ENCODE peak calls at places on chromosomes 4 and X, in six cellular contexts. One of them, this sample, is unnamed.

GRCh38 chr4:22237155-22237751 is 278.6 kb downstream of the ADGRA3 start:
- DNase-seq in tibial nerve: no peak
- DNase-seq in A549: peak; percentile 13
- DNase-seq in heart left ventricle: no peak
- DNase-seq in spleen: peak; percentile 87
- DNase-seq in uterus: peak; percentile 16
- DNase-seq in this sample: no peak

GRCh38 chr4:53273726-53274125 is 92.1 kb downstream of the SCFD2 start:
- DNase-seq in tibial nerve: no peak
- DNase-seq in A549: no peak
- DNase-seq in heart left ventricle: no peak
- DNase-seq in spleen: no peak
- DNase-seq in uterus: no peak
- DNase-seq in this sample: no peak

GRCh38 chr4:77432702-77433101 is 172.9 kb upstream of the CXCL13 start:
- DNase-seq in tibial nerve: no peak
- DNase-seq in A549: no peak
- DNase-seq in heart left ventricle: no peak
- DNase-seq in spleen: no peak
- DNase-seq in uterus: no peak
- DNase-seq in this sample: no peak

GRCh38 chr4:110643096-110643495 is 20.2 kb upstream of the PITX2 start:
- DNase-seq in tibial nerve: no peak
- DNase-seq in A549: no peak
- DNase-seq in heart left ventricle: no peak
- DNase-seq in spleen: no peak
- DNase-seq in uterus: no peak
- DNase-seq in this sample: no peak

GRCh38 chr4:152073738-152074137 is 312.9 kb upstream of the GATB start:
- DNase-seq in tibial nerve: no peak
- DNase-seq in A549: no peak
- DNase-seq in heart left ventricle: no peak
- DNase-seq in spleen: no peak
- DNase-seq in uterus: no peak
- DNase-seq in this sample: no peak

GRCh38 chr4:112967109-112967508 is 82.3 kb upstream of the ANK2 start:
- DNase-seq in tibial nerve: no peak
- DNase-seq in A549: no peak
- DNase-seq in heart left ventricle: no peak
- DNase-seq in spleen: no peak
- DNase-seq in uterus: no peak
- DNase-seq in this sample: no peak

GRCh38 chr4:38387348-38387747 is 276.7 kb upstream of the KLF3 start:
- DNase-seq in tibial nerve: peak; percentile 85
- DNase-seq in A549: no peak
- DNase-seq in heart left ventricle: peak; percentile 26
- DNase-seq in spleen: no peak
- DNase-seq in uterus: peak; percentile 74
- DNase-seq in this sample: peak; percentile 72

GRCh38 chrX:17535229-17535628 is 160.2 kb downstream of the NHS start:
- DNase-seq in tibial nerve: no peak
- DNase-seq in A549: peak; percentile 46
- DNase-seq in heart left ventricle: no peak
- DNase-seq in spleen: no peak
- DNase-seq in uterus: no peak
- DNase-seq in this sample: no peak

GRCh38 chrX:18833071-18833731 is 125.8 kb downstream of the PPEF1 start:
- DNase-seq in tibial nerve: peak; percentile 24
- DNase-seq in A549: no peak
- DNase-seq in heart left ventricle: peak; percentile 28
- DNase-seq in spleen: no peak
- DNase-seq in uterus: peak; percentile 62
- DNase-seq in this sample: peak; percentile 14

GRCh38 chr4:143286058-143286457 is 50.6 kb upstream of the GAB1 start:
- DNase-seq in tibial nerve: no peak
- DNase-seq in A549: no peak
- DNase-seq in heart left ventricle: no peak
- DNase-seq in spleen: no peak
- DNase-seq in uterus: no peak
- DNase-seq in this sample: no peak

GRCh38 chr4:107094332-107094731 is 58.2 kb upstream of the DKK2 start:
- DNase-seq in tibial nerve: no peak
- DNase-seq in A549: no peak
- DNase-seq in heart left ventricle: no peak
- DNase-seq in spleen: peak; percentile 15
- DNase-seq in uterus: no peak
- DNase-seq in this sample: no peak

GRCh38 chrX:15073313-15073712 is 196.6 kb downstream of the ASB9 start:
- DNase-seq in tibial nerve: no peak
- DNase-seq in A549: no peak
- DNase-seq in heart left ventricle: no peak
- DNase-seq in spleen: no peak
- DNase-seq in uterus: no peak
- DNase-seq in this sample: no peak

DNA sequence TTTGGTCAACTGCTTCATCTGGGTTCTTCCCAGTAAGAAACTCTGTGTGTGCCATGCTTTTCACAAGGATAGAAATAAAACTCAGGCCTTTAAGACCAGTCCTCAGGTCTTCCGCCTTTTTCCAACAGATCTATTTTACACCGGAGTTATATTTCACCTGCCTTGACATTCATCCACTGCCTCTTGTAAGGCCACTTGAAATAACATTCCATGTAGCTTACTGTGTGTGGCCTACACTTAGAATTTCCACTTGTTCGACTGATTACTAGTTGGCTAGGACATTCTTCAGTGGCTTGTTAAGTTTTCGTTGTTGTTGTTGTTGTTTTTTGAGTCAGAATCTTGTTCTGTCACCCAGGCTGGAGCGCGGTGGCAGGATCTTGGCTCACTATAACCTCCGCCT is 92.8 kb upstream of the UNC5C start:
- DNase-seq in tibial nerve: no peak
- DNase-seq in A549: no peak
- DNase-seq in heart left ventricle: no peak
- DNase-seq in spleen: no peak
- DNase-seq in uterus: no peak
- DNase-seq in this sample: no peak
- TF ChIP-seq POLR2A in tibial nerve: no peak
- TF ChIP-seq POLR2A in A549: no peak
- TF ChIP-seq POLR2A in heart left ventricle: no peak
- TF ChIP-seq POLR2A in spleen: no peak
- TF ChIP-seq POLR2A in uterus: no peak
- TF ChIP-seq POLR2A in this sample: no peak

GRCh38 chrX:109776986-109777385 is 43.9 kb upstream of the ACSL4 start:
- DNase-seq in tibial nerve: no peak
- DNase-seq in A549: no peak
- DNase-seq in heart left ventricle: no peak
- DNase-seq in spleen: no peak
- DNase-seq in uterus: no peak
- DNase-seq in this sample: no peak

GRCh38 chrX:109773374-109773773 is 40.3 kb upstream of the ACSL4 start:
- DNase-seq in tibial nerve: no peak
- DNase-seq in A549: no peak
- DNase-seq in heart left ventricle: no peak
- DNase-seq in spleen: no peak
- DNase-seq in uterus: no peak
- DNase-seq in this sample: no peak

GRCh38 chrX:109774136-109774535 is 41.1 kb upstream of the ACSL4 start:
- DNase-seq in tibial nerve: no peak
- DNase-seq in A549: no peak
- DNase-seq in heart left ventricle: no peak
- DNase-seq in spleen: no peak
- DNase-seq in uterus: no peak
- DNase-seq in this sample: no peak

GRCh38 chrX:109776432-109776831 is 43.4 kb upstream of the ACSL4 start:
- DNase-seq in tibial nerve: no peak
- DNase-seq in A549: no peak
- DNase-seq in heart left ventricle: no peak
- DNase-seq in spleen: no peak
- DNase-seq in uterus: no peak
- DNase-seq in this sample: no peak

GRCh38 chrX:109774706-109775105 is 41.6 kb upstream of the ACSL4 start:
- DNase-seq in tibial nerve: peak; percentile 10
- DNase-seq in A549: peak; percentile 56
- DNase-seq in heart left ventricle: no peak
- DNase-seq in spleen: no peak
- DNase-seq in uterus: no peak
- DNase-seq in this sample: no peak
- H3K4me3 ChIP-seq in tibial nerve: no peak overlapping the region
- H3K4me3 ChIP-seq in A549: no peak overlapping the region
- H3K4me3 ChIP-seq in heart left ventricle: no peak overlapping the region
- H3K4me3 ChIP-seq in spleen: no peak overlapping the region
- H3K4me3 ChIP-seq in uterus: no peak overlapping the region
- H3K4me3 ChIP-seq in this sample: no peak overlapping the region

GRCh38 chr4:116849620-116850019 is 235.8 kb downstream of the TRAM1L1 start:
- DNase-seq in tibial nerve: no peak
- DNase-seq in A549: no peak
- DNase-seq in heart left ventricle: no peak
- DNase-seq in spleen: no peak
- DNase-seq in uterus: no peak
- DNase-seq in this sample: no peak
- TF ChIP-seq CTCF in tibial nerve: no peak
- TF ChIP-seq CTCF in A549: no peak
- TF ChIP-seq CTCF in heart left ventricle: no peak
- TF ChIP-seq CTCF in spleen: no peak
- TF ChIP-seq CTCF in uterus: no peak
- TF ChIP-seq CTCF in this sample: no peak

GRCh38 chr4:145805490-145805889 is 125.5 kb downstream of the C4orf51 start:
- DNase-seq in tibial nerve: no peak
- DNase-seq in A549: peak; percentile 16
- DNase-seq in heart left ventricle: peak; percentile 60
- DNase-seq in spleen: no peak
- DNase-seq in uterus: no peak
- DNase-seq in this sample: no peak
- TF ChIP-seq POLR2A in tibial nerve: no peak
- TF ChIP-seq POLR2A in A549: no peak
- TF ChIP-seq POLR2A in heart left ventricle: no peak
- TF ChIP-seq POLR2A in spleen: no peak
- TF ChIP-seq POLR2A in uterus: no peak
- TF ChIP-seq POLR2A in this sample: no peak

GRCh38 chrX:13888284-13888683 is 71.4 kb upstream of the GPM6B start:
- DNase-seq in tibial nerve: no peak
- DNase-seq in A549: no peak
- DNase-seq in heart left ventricle: no peak
- DNase-seq in spleen: no peak
- DNase-seq in uterus: no peak
- DNase-seq in this sample: no peak
- H3K4me3 ChIP-seq in tibial nerve: no peak overlapping the region
- H3K4me3 ChIP-seq in A549: no peak overlapping the region
- H3K4me3 ChIP-seq in heart left ventricle: no peak overlapping the region
- H3K4me3 ChIP-seq in spleen: no peak overlapping the region
- H3K4me3 ChIP-seq in uterus: no peak overlapping the region
- H3K4me3 ChIP-seq in this sample: no peak overlapping the region

GRCh38 chr4:121650741-121651140 is 46.0 kb downstream of the ANXA5 start:
- DNase-seq in tibial nerve: no peak
- DNase-seq in A549: no peak
- DNase-seq in heart left ventricle: no peak
- DNase-seq in spleen: no peak
- DNase-seq in uterus: no peak
- DNase-seq in this sample: no peak
- TF ChIP-seq CTCF in tibial nerve: no peak
- TF ChIP-seq CTCF in A549: no peak
- TF ChIP-seq CTCF in heart left ventricle: no peak
- TF ChIP-seq CTCF in spleen: no peak
- TF ChIP-seq CTCF in uterus: no peak
- TF ChIP-seq CTCF in this sample: no peak

GRCh38 chr4:6574747-6575502 is at the start of gene MAN2B2:
- DNase-seq in tibial nerve: peak; percentile 79
- DNase-seq in A549: peak; percentile 64
- DNase-seq in heart left ventricle: peak; percentile 90
- DNase-seq in spleen: peak; percentile 96
- DNase-seq in uterus: peak; percentile 91
- DNase-seq in this sample: peak; percentile 78
- TF ChIP-seq POLR2A in tibial nerve: peak; percentile 50
- TF ChIP-seq POLR2A in A549: peak; percentile 85
- TF ChIP-seq POLR2A in heart left ventricle: peak; percentile 75
- TF ChIP-seq POLR2A in spleen: peak; percentile 34
- TF ChIP-seq POLR2A in uterus: no peak
- TF ChIP-seq POLR2A in this sample: no peak

GRCh38 chrX:125203379-125203736 is 116.3 kb upstream of the TEX13C start:
- DNase-seq in tibial nerve: no peak
- DNase-seq in A549: no peak
- DNase-seq in heart left ventricle: no peak
- DNase-seq in spleen: no peak
- DNase-seq in uterus: no peak
- DNase-seq in this sample: no peak

GRCh38 chrX:125205918-125206665 is 113.6 kb upstream of the TEX13C start:
- DNase-seq in tibial nerve: no peak
- DNase-seq in A549: peak; percentile 43
- DNase-seq in heart left ventricle: no peak
- DNase-seq in spleen: peak; percentile 66
- DNase-seq in uterus: no peak
- DNase-seq in this sample: no peak

GRCh38 chrX:125203737-125204578 is 115.7 kb upstream of the TEX13C start:
- DNase-seq in tibial nerve: no peak
- DNase-seq in A549: peak; percentile 32
- DNase-seq in heart left ventricle: peak; percentile 12
- DNase-seq in spleen: peak; percentile 80
- DNase-seq in uterus: peak; percentile 16
- DNase-seq in this sample: peak; percentile 17

GRCh38 chrX:125202486-125203378 is 116.9 kb upstream of the TEX13C start:
- DNase-seq in tibial nerve: no peak
- DNase-seq in A549: no peak
- DNase-seq in heart left ventricle: no peak
- DNase-seq in spleen: peak; percentile 72
- DNase-seq in uterus: no peak
- DNase-seq in this sample: no peak

DNA sequence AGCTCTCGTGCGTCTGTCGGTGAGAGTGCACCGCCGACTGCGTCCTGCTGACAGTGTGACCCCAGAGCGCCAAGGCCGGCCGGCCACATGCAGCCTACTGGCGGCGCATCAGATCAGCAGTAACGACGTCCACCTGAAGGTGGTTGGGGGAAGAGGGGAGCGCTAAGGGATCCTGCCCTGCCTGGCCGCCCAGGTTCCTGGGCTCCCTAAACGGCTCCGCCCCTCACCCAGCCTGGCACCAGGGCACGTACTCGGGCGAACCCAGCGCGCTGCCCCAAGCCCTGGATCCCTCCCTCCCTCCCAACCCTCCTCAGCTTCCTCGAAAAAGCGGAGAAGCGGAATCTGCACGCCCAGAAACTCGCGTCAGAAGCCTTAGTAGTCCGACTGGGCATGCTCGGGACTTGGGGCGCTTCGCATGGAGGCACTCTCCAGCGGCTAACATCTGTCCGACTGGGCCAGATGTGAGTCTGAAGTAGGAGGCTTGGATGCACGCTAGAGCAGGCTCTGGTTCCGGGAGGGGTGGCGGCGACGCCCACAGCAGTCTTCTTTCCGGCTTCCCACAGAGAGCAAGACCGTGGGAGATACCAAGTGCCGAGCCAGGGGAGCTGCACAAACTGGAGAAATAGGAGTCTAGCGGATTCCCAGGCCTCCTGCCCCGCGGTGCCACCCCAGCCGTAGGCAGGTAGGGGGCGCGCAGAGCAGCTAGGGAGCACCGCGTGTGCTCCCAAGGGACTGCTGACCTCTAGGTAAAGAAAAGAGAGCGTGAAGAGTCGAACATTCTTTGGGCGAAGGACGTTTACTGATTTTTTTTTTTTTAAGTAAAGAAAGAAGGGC is 114.4 kb upstream of the TEX13C start:
- DNase-seq in tibial nerve: no peak
- DNase-seq in A549: peak; percentile 85
- DNase-seq in heart left ventricle: peak; percentile 39
- DNase-seq in spleen: peak; percentile 80
- DNase-seq in uterus: peak; percentile 39
- DNase-seq in this sample: peak; percentile 54
- H3K4me3 ChIP-seq in tibial nerve: peak overlapping the region; percentile 26
- H3K4me3 ChIP-seq in A549: peak overlapping the region; percentile 54
- H3K4me3 ChIP-seq in heart left ventricle: peak overlapping the region; percentile 53
- H3K4me3 ChIP-seq in spleen: peak overlapping the region; percentile 37
- H3K4me3 ChIP-seq in uterus: peak overlapping the region; percentile 36
- H3K4me3 ChIP-seq in this sample: no peak overlapping the region

GRCh38 chr4:25180524-25181131 is 20.4 kb upstream of the SEPSECS start:
- DNase-seq in tibial nerve: no peak
- DNase-seq in A549: peak; percentile 45
- DNase-seq in heart left ventricle: no peak
- DNase-seq in spleen: no peak
- DNase-seq in uterus: no peak
- DNase-seq in this sample: no peak
- TF ChIP-seq CTCF in tibial nerve: peak; percentile 38
- TF ChIP-seq CTCF in A549: peak; percentile 46
- TF ChIP-seq CTCF in heart left ventricle: peak; percentile 56
- TF ChIP-seq CTCF in spleen: peak; percentile 60
- TF ChIP-seq CTCF in uterus: peak; percentile 11
- TF ChIP-seq CTCF in this sample: no peak